ENCODE peak calls at places on chromosomes 13 and 19, in seven cellular contexts. One of them, this sample, is unnamed.

GRCh38 chr19:17889609-17890214 is 18.0 kb downstream of the SLC5A5 start:
- DNase-seq in activated naive CD8-positive, alpha-beta T cell treated with anti-CD3 and anti-CD28 coated beads for 36 hours: no peak
- DNase-seq in esophagus squamous epithelium: no peak
- DNase-seq in amygdala: no peak
- DNase-seq in HAP-1: peak
- DNase-seq in WTC11: peak
- DNase-seq in fibroblast of the conjunctiva: no peak
- DNase-seq in this sample: no peak

GRCh38 chr19:51259348-51260245 is 8.7 kb downstream of the SIGLECL1 start:
- DNase-seq in activated naive CD8-positive, alpha-beta T cell treated with anti-CD3 and anti-CD28 coated beads for 36 hours: peak
- DNase-seq in esophagus squamous epithelium: no peak
- DNase-seq in amygdala: no peak
- DNase-seq in HAP-1: peak
- DNase-seq in WTC11: peak
- DNase-seq in fibroblast of the conjunctiva: peak
- DNase-seq in this sample: peak

GRCh38 chr19:39400997-39401548 is 5.6 kb upstream of the ZFP36 start:
- DNase-seq in activated naive CD8-positive, alpha-beta T cell treated with anti-CD3 and anti-CD28 coated beads for 36 hours: no peak
- DNase-seq in esophagus squamous epithelium: no peak
- DNase-seq in amygdala: no peak
- DNase-seq in HAP-1: no peak
- DNase-seq in WTC11: no peak
- DNase-seq in fibroblast of the conjunctiva: no peak
- DNase-seq in this sample: no peak

GRCh38 chr13:52344108-52344507 is 61.9 kb downstream of the THSD1 start:
- DNase-seq in activated naive CD8-positive, alpha-beta T cell treated with anti-CD3 and anti-CD28 coated beads for 36 hours: no peak
- DNase-seq in esophagus squamous epithelium: no peak
- DNase-seq in amygdala: no peak
- DNase-seq in HAP-1: no peak
- DNase-seq in WTC11: no peak
- DNase-seq in fibroblast of the conjunctiva: no peak
- DNase-seq in this sample: no peak

GRCh38 chr19:13029893-13030292 is 34.6 kb downstream of the NFIX start:
- DNase-seq in activated naive CD8-positive, alpha-beta T cell treated with anti-CD3 and anti-CD28 coated beads for 36 hours: no peak
- DNase-seq in esophagus squamous epithelium: no peak
- DNase-seq in amygdala: no peak
- DNase-seq in HAP-1: no peak
- DNase-seq in WTC11: peak
- DNase-seq in fibroblast of the conjunctiva: no peak
- DNase-seq in this sample: no peak

GRCh38 chr13:23175920-23176319 is 4.9 kb upstream of the SGCG start:
- DNase-seq in activated naive CD8-positive, alpha-beta T cell treated with anti-CD3 and anti-CD28 coated beads for 36 hours: no peak
- DNase-seq in esophagus squamous epithelium: no peak
- DNase-seq in amygdala: no peak
- DNase-seq in HAP-1: no peak
- DNase-seq in WTC11: no peak
- DNase-seq in fibroblast of the conjunctiva: no peak
- DNase-seq in this sample: no peak

GRCh38 chr13:84896128-84896527 is 903.1 kb downstream of the SLITRK6 start:
- DNase-seq in activated naive CD8-positive, alpha-beta T cell treated with anti-CD3 and anti-CD28 coated beads for 36 hours: peak
- DNase-seq in esophagus squamous epithelium: no peak
- DNase-seq in amygdala: no peak
- DNase-seq in HAP-1: peak
- DNase-seq in WTC11: peak
- DNase-seq in fibroblast of the conjunctiva: peak
- DNase-seq in this sample: peak

GRCh38 chr19:51441410-51442390 is 16.6 kb downstream of the SIGLEC8 start:
- DNase-seq in activated naive CD8-positive, alpha-beta T cell treated with anti-CD3 and anti-CD28 coated beads for 36 hours: peak
- DNase-seq in esophagus squamous epithelium: no peak
- DNase-seq in amygdala: no peak
- DNase-seq in HAP-1: no peak
- DNase-seq in WTC11: no peak
- DNase-seq in fibroblast of the conjunctiva: no peak
- DNase-seq in this sample: no peak

GRCh38 chr19:46928951-46929350 is 68.2 kb downstream of the ARHGAP35 start:
- DNase-seq in activated naive CD8-positive, alpha-beta T cell treated with anti-CD3 and anti-CD28 coated beads for 36 hours: no peak
- DNase-seq in esophagus squamous epithelium: no peak
- DNase-seq in amygdala: no peak
- DNase-seq in HAP-1: no peak
- DNase-seq in WTC11: no peak
- DNase-seq in fibroblast of the conjunctiva: no peak
- DNase-seq in this sample: no peak

GRCh38 chr19:16000024-16000687 is 51.3 kb downstream of the OR10H4 start:
- DNase-seq in activated naive CD8-positive, alpha-beta T cell treated with anti-CD3 and anti-CD28 coated beads for 36 hours: no peak
- DNase-seq in esophagus squamous epithelium: no peak
- DNase-seq in amygdala: no peak
- DNase-seq in HAP-1: no peak
- DNase-seq in WTC11: no peak
- DNase-seq in fibroblast of the conjunctiva: no peak
- DNase-seq in this sample: no peak

GRCh38 chr13:67077132-67077531 is 153.0 kb downstream of the PCDH9 start:
- DNase-seq in activated naive CD8-positive, alpha-beta T cell treated with anti-CD3 and anti-CD28 coated beads for 36 hours: no peak
- DNase-seq in esophagus squamous epithelium: no peak
- DNase-seq in amygdala: no peak
- DNase-seq in HAP-1: no peak
- DNase-seq in WTC11: no peak
- DNase-seq in fibroblast of the conjunctiva: no peak
- DNase-seq in this sample: no peak

GRCh38 chr19:18775586-18776287 is 15.4 kb downstream of the COMP start:
- DNase-seq in activated naive CD8-positive, alpha-beta T cell treated with anti-CD3 and anti-CD28 coated beads for 36 hours: no peak
- DNase-seq in esophagus squamous epithelium: no peak
- DNase-seq in amygdala: no peak
- DNase-seq in HAP-1: no peak
- DNase-seq in WTC11: no peak
- DNase-seq in fibroblast of the conjunctiva: no peak
- DNase-seq in this sample: no peak

GRCh38 chr13:48302920-48303330 is 626 bp upstream of the RB1 start:
- DNase-seq in activated naive CD8-positive, alpha-beta T cell treated with anti-CD3 and anti-CD28 coated beads for 36 hours: no peak
- DNase-seq in esophagus squamous epithelium: no peak
- DNase-seq in amygdala: peak
- DNase-seq in HAP-1: peak
- DNase-seq in WTC11: no peak
- DNase-seq in fibroblast of the conjunctiva: no peak
- DNase-seq in this sample: no peak

GRCh38 chr13:97221989-97222700 is at the start of gene MBNL2:
- DNase-seq in activated naive CD8-positive, alpha-beta T cell treated with anti-CD3 and anti-CD28 coated beads for 36 hours: peak
- DNase-seq in esophagus squamous epithelium: peak
- DNase-seq in amygdala: no peak
- DNase-seq in HAP-1: peak
- DNase-seq in WTC11: peak
- DNase-seq in fibroblast of the conjunctiva: peak
- DNase-seq in this sample: peak

GRCh38 chr19:33395561-33396550 is 22.3 kb downstream of the CEBPG start:
- DNase-seq in activated naive CD8-positive, alpha-beta T cell treated with anti-CD3 and anti-CD28 coated beads for 36 hours: no peak
- DNase-seq in esophagus squamous epithelium: no peak
- DNase-seq in amygdala: no peak
- DNase-seq in HAP-1: no peak
- DNase-seq in WTC11: no peak
- DNase-seq in fibroblast of the conjunctiva: no peak
- DNase-seq in this sample: no peak

GRCh38 chr19:45492627-45493470 is 4.0 kb downstream of the RTN2 start:
- DNase-seq in activated naive CD8-positive, alpha-beta T cell treated with anti-CD3 and anti-CD28 coated beads for 36 hours: no peak
- DNase-seq in esophagus squamous epithelium: no peak
- DNase-seq in amygdala: no peak
- DNase-seq in HAP-1: peak
- DNase-seq in WTC11: peak
- DNase-seq in fibroblast of the conjunctiva: peak
- DNase-seq in this sample: peak

GRCh38 chr19:29379257-29379986 is 146.4 kb upstream of the VSTM2B start:
- DNase-seq in activated naive CD8-positive, alpha-beta T cell treated with anti-CD3 and anti-CD28 coated beads for 36 hours: no peak
- DNase-seq in esophagus squamous epithelium: no peak
- DNase-seq in amygdala: no peak
- DNase-seq in HAP-1: no peak
- DNase-seq in WTC11: no peak
- DNase-seq in fibroblast of the conjunctiva: no peak
- DNase-seq in this sample: no peak

GRCh38 chr13:26920614-26921355 is 160.2 kb upstream of the GPR12 start:
- DNase-seq in activated naive CD8-positive, alpha-beta T cell treated with anti-CD3 and anti-CD28 coated beads for 36 hours: no peak
- DNase-seq in esophagus squamous epithelium: no peak
- DNase-seq in amygdala: no peak
- DNase-seq in HAP-1: no peak
- DNase-seq in WTC11: no peak
- DNase-seq in fibroblast of the conjunctiva: no peak
- DNase-seq in this sample: no peak

GRCh38 chr13:107205318-107206112 is 637.6 kb upstream of the ARGLU1 start:
- DNase-seq in activated naive CD8-positive, alpha-beta T cell treated with anti-CD3 and anti-CD28 coated beads for 36 hours: peak
- DNase-seq in esophagus squamous epithelium: no peak
- DNase-seq in amygdala: no peak
- DNase-seq in HAP-1: peak
- DNase-seq in WTC11: peak
- DNase-seq in fibroblast of the conjunctiva: peak
- DNase-seq in this sample: peak

GRCh38 chr19:313169-313987 is 22.2 kb upstream of the PLPP2 start:
- DNase-seq in activated naive CD8-positive, alpha-beta T cell treated with anti-CD3 and anti-CD28 coated beads for 36 hours: no peak
- DNase-seq in esophagus squamous epithelium: no peak
- DNase-seq in amygdala: no peak
- DNase-seq in HAP-1: no peak
- DNase-seq in WTC11: no peak
- DNase-seq in fibroblast of the conjunctiva: no peak
- DNase-seq in this sample: no peak

GRCh38 chr19:7294571-7295212 is 478 bp upstream of the INSR start:
- DNase-seq in activated naive CD8-positive, alpha-beta T cell treated with anti-CD3 and anti-CD28 coated beads for 36 hours: peak
- DNase-seq in esophagus squamous epithelium: no peak
- DNase-seq in amygdala: no peak
- DNase-seq in HAP-1: no peak
- DNase-seq in WTC11: peak
- DNase-seq in fibroblast of the conjunctiva: peak
- DNase-seq in this sample: no peak

GRCh38 chr19:35704218-35704617 is at the start of gene ZBTB32:
- DNase-seq in activated naive CD8-positive, alpha-beta T cell treated with anti-CD3 and anti-CD28 coated beads for 36 hours: no peak
- DNase-seq in esophagus squamous epithelium: no peak
- DNase-seq in amygdala: no peak
- DNase-seq in HAP-1: no peak
- DNase-seq in WTC11: peak
- DNase-seq in fibroblast of the conjunctiva: no peak
- DNase-seq in this sample: no peak

GRCh38 chr19:40257096-40257517 is 28.0 kb downstream of the AKT2 start:
- DNase-seq in activated naive CD8-positive, alpha-beta T cell treated with anti-CD3 and anti-CD28 coated beads for 36 hours: no peak
- DNase-seq in esophagus squamous epithelium: no peak
- DNase-seq in amygdala: no peak
- DNase-seq in HAP-1: no peak
- DNase-seq in WTC11: no peak
- DNase-seq in fibroblast of the conjunctiva: no peak
- DNase-seq in this sample: no peak

GRCh38 chr19:15812059-15812722 is 3.3 kb downstream of the OR10H1 start:
- DNase-seq in activated naive CD8-positive, alpha-beta T cell treated with anti-CD3 and anti-CD28 coated beads for 36 hours: no peak
- DNase-seq in esophagus squamous epithelium: no peak
- DNase-seq in amygdala: no peak
- DNase-seq in HAP-1: no peak
- DNase-seq in WTC11: no peak
- DNase-seq in fibroblast of the conjunctiva: no peak
- DNase-seq in this sample: no peak

GRCh38 chr13:30192320-30193093 is 114.8 kb downstream of the KATNAL1 start:
- DNase-seq in activated naive CD8-positive, alpha-beta T cell treated with anti-CD3 and anti-CD28 coated beads for 36 hours: no peak
- DNase-seq in esophagus squamous epithelium: no peak
- DNase-seq in amygdala: no peak
- DNase-seq in HAP-1: no peak
- DNase-seq in WTC11: no peak
- DNase-seq in fibroblast of the conjunctiva: no peak
- DNase-seq in this sample: no peak

GRCh38 chr13:20703785-20704458 is 423 bp downstream of the IL17D start:
- DNase-seq in activated naive CD8-positive, alpha-beta T cell treated with anti-CD3 and anti-CD28 coated beads for 36 hours: peak
- DNase-seq in esophagus squamous epithelium: peak
- DNase-seq in amygdala: no peak
- DNase-seq in HAP-1: peak
- DNase-seq in WTC11: peak
- DNase-seq in fibroblast of the conjunctiva: peak
- DNase-seq in this sample: peak

This sample was measured in foreskin melanocyte.